ENCODE peak calls at places on chromosomes 3 and 15, in seven cellular contexts. W is IMR-90, C is neuronal stem cell, K is mesenchymal stem cell, G is H9, B is trophoblast cell, Q is H1. P is an unnamed sample.

GRCh38 chr3:53163459-53164387 is 2.7 kb downstream of the PRKCD start:
- DNase-seq in W (no peak), Q (no peak), C (no peak), K (peak; percentile 32), G (no peak), B (no peak), P (peak; percentile 65)

GRCh38 chr3:25468866-25469319 is 40.8 kb downstream of the RARB start:
- DNase-seq in B (no peak), Q (no peak), W (no peak), C (no peak), K (peak; percentile 85), G (peak; percentile 46), P (no peak)

GRCh38 chr3:66661628-66662027 is 160.8 kb upstream of the LRIG1 start:
- DNase-seq in G (no peak), C (no peak), B (no peak), W (no peak), Q (no peak), K (no peak), P (peak; percentile 67)

GRCh38 chr15:65008989-65009388 is 19.3 kb upstream of the SPG21 start:
- DNase-seq in B (no peak), C (no peak), Q (no peak), W (no peak), G (no peak), K (no peak), P (peak; percentile 36)

GRCh38 chr15:62497356-62497755 is 332.3 kb upstream of the C2CD4B start:
- DNase-seq in C (no peak), B (peak; percentile 35), K (peak; percentile 64), Q (no peak), G (no peak), W (peak; percentile 38), P (no peak)

GRCh38 chr15:66729339-66729951 is 27.4 kb downstream of the SMAD6 start:
- DNase-seq in Q (no peak), B (no peak), K (peak; percentile 56), G (no peak), C (no peak), W (no peak), P (no peak)

GRCh38 chr3:30628188-30628930 is 22.0 kb downstream of the TGFBR2 start:
- DNase-seq in K (no peak), G (no peak), C (no peak), W (no peak), B (no peak), Q (no peak), P (peak; percentile 24)

GRCh38 chr15:63461230-63461629 is 43.2 kb upstream of the USP3 start:
- DNase-seq in K (no peak), G (peak; percentile 81), B (no peak), C (no peak), Q (peak; percentile 56), W (no peak), P (peak; percentile 79)

GRCh38 chr15:97961067-97961954 is 808 bp downstream of the ARRDC4 start:
- DNase-seq in B (no peak), C (peak; percentile 9), G (peak; percentile 70), Q (peak; percentile 13), W (peak; percentile 4), K (peak; percentile 20), P (peak; percentile 27)

GRCh38 chr3:9452417-9452816 is 55.0 kb downstream of the SETD5 start:
- DNase-seq in K (peak; percentile 64), Q (no peak), C (no peak), W (peak; percentile 19), G (no peak), B (no peak), P (no peak)

GRCh38 chr15:89704411-89704810 is 13.8 kb downstream of the WDR93 start:
- DNase-seq in W (peak; percentile 1), C (no peak), K (no peak), Q (no peak), G (no peak), B (no peak), P (no peak)
- H3K23ac ChIP-seq in W (no peak overlapping the region), C (no peak overlapping the region), K (no peak overlapping the region), Q (no peak overlapping the region), G (no peak overlapping the region), B (no peak overlapping the region), P (no peak overlapping the region)

GRCh38 chr3:31798840-31799239 is 182.2 kb downstream of the OSBPL10 start:
- DNase-seq in B (no peak), C (no peak), G (no peak), K (no peak), W (no peak), Q (no peak), P (no peak)

GRCh38 chr3:31804251-31805051 is 176.6 kb downstream of the OSBPL10 start:
- DNase-seq in G (no peak), B (no peak), Q (no peak), C (no peak), K (peak; percentile 22), W (no peak), P (peak; percentile 64)

GRCh38 chr3:31802981-31803380 is 178.1 kb downstream of the OSBPL10 start:
- DNase-seq in W (no peak), Q (no peak), C (no peak), K (no peak), B (no peak), G (no peak), P (no peak)

DNA sequence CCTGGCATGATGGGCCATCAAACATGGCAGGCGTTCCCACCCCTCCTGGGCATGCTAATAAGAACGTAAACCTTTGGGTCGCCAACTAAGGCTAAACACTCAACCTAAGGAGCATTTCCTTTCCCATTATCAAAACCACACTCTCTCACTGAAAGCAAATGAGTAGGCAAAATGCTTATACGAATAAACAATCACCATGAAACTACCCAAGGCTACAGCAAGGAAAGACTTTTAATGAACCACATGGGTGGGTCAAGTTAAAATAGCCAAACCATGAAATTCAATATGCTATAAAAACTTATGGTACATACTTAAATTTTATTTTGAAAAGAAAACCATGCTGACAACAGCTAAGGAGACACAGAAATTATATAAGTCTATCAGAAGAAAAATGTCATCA is 180.6 kb downstream of the OSBPL10 start:
- DNase-seq in W (peak; percentile 17), B (no peak), Q (no peak), C (no peak), G (no peak), K (no peak), P (no peak)
- H3K23ac ChIP-seq in W (no peak overlapping the region), B (no peak overlapping the region), Q (no peak overlapping the region), C (no peak overlapping the region), G (no peak overlapping the region), K (no peak overlapping the region), P (no peak overlapping the region)

DNA sequence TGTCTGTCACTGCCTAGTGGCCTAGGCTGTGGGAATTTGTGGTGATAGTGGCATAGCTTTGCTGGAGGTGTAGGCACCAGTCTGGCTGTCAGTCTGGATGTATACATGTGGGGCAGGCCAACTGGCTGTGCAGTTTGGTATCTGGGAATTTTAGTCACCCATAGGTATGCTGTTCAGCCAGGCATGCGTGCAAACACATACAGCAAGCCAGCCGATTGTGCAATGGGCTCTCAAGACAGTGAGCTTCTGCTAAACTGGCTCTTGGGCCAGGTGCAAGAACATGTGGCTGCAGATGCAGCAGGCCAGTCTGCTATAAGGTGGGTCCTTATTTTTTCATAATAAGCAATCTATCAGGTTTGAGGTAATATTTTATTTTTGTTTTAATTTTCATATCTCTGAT is 87.1 kb upstream of the PLSCR5 start:
- DNase-seq in C (no peak), Q (no peak), G (no peak), K (no peak), B (peak; percentile 77), W (no peak), P (no peak)
- H3K23ac ChIP-seq in C (no peak overlapping the region), Q (no peak overlapping the region), G (no peak overlapping the region), K (no peak overlapping the region), B (peak overlapping the region; percentile 89), W (no peak overlapping the region), P (no peak overlapping the region)

GRCh38 chr3:127384717-127385539 is 97.1 kb upstream of the PRR20G start:
- DNase-seq in G (no peak), K (no peak), Q (no peak), C (no peak), B (no peak), W (no peak), P (peak; percentile 15)
- H3K23ac ChIP-seq in G (no peak overlapping the region), K (no peak overlapping the region), Q (no peak overlapping the region), C (no peak overlapping the region), B (no peak overlapping the region), W (no peak overlapping the region), P (no peak overlapping the region)

P was measured in mesendoderm.